ENCODE peak calls at places on chromosomes 5 and 9, in six cellular contexts. One of them, this sample, is unnamed.

GRCh38 chr5:135608361-135608760 is 29.6 kb upstream of the CXCL14 start:
- DNase-seq in stimulated activated CD4-positive, alpha-beta T cell treated with anti-CD3 and anti-CD28 coated beads, Interleukin-1b, Interleukin-23, amount 100 ng/mL, for 48 hours: no peak
- DNase-seq in heart left ventricle: no peak
- DNase-seq in pancreas: no peak
- DNase-seq in cardiac fibroblast: no peak
- DNase-seq in ovary: no peak
- DNase-seq in this sample: no peak

GRCh38 chr5:154308457-154309360 is 118.2 kb downstream of the GALNT10 start:
- DNase-seq in stimulated activated CD4-positive, alpha-beta T cell treated with anti-CD3 and anti-CD28 coated beads, Interleukin-1b, Interleukin-23, amount 100 ng/mL, for 48 hours: no peak
- DNase-seq in heart left ventricle: no peak
- DNase-seq in pancreas: no peak
- DNase-seq in cardiac fibroblast: peak
- DNase-seq in ovary: no peak
- DNase-seq in this sample: no peak

GRCh38 chr5:116044073-116044472 is 11.8 kb downstream of the ARL14EPL start:
- DNase-seq in stimulated activated CD4-positive, alpha-beta T cell treated with anti-CD3 and anti-CD28 coated beads, Interleukin-1b, Interleukin-23, amount 100 ng/mL, for 48 hours: no peak
- DNase-seq in heart left ventricle: no peak
- DNase-seq in pancreas: no peak
- DNase-seq in cardiac fibroblast: no peak
- DNase-seq in ovary: no peak
- DNase-seq in this sample: no peak

GRCh38 chr5:995318-995717 is 13.3 kb upstream of the NKD2 start:
- DNase-seq in stimulated activated CD4-positive, alpha-beta T cell treated with anti-CD3 and anti-CD28 coated beads, Interleukin-1b, Interleukin-23, amount 100 ng/mL, for 48 hours: no peak
- DNase-seq in heart left ventricle: no peak
- DNase-seq in pancreas: no peak
- DNase-seq in cardiac fibroblast: no peak
- DNase-seq in ovary: no peak
- DNase-seq in this sample: no peak

GRCh38 chr9:104025109-104025508 is 69.0 kb upstream of the SMC2 start:
- DNase-seq in stimulated activated CD4-positive, alpha-beta T cell treated with anti-CD3 and anti-CD28 coated beads, Interleukin-1b, Interleukin-23, amount 100 ng/mL, for 48 hours: no peak
- DNase-seq in heart left ventricle: no peak
- DNase-seq in pancreas: no peak
- DNase-seq in cardiac fibroblast: peak
- DNase-seq in ovary: no peak
- DNase-seq in this sample: no peak

GRCh38 chr9:84969736-84970135 is 300.2 kb downstream of the NTRK2 start:
- DNase-seq in stimulated activated CD4-positive, alpha-beta T cell treated with anti-CD3 and anti-CD28 coated beads, Interleukin-1b, Interleukin-23, amount 100 ng/mL, for 48 hours: no peak
- DNase-seq in heart left ventricle: no peak
- DNase-seq in pancreas: no peak
- DNase-seq in cardiac fibroblast: no peak
- DNase-seq in ovary: no peak
- DNase-seq in this sample: no peak

GRCh38 chr9:112719292-112719691 is 1.4 kb upstream of the INIP start:
- DNase-seq in stimulated activated CD4-positive, alpha-beta T cell treated with anti-CD3 and anti-CD28 coated beads, Interleukin-1b, Interleukin-23, amount 100 ng/mL, for 48 hours: no peak
- DNase-seq in heart left ventricle: no peak
- DNase-seq in pancreas: no peak
- DNase-seq in cardiac fibroblast: peak
- DNase-seq in ovary: no peak
- DNase-seq in this sample: no peak

GRCh38 chr5:159682623-159683022 is 233.7 kb upstream of the ADRA1B start:
- DNase-seq in stimulated activated CD4-positive, alpha-beta T cell treated with anti-CD3 and anti-CD28 coated beads, Interleukin-1b, Interleukin-23, amount 100 ng/mL, for 48 hours: no peak
- DNase-seq in heart left ventricle: no peak
- DNase-seq in pancreas: no peak
- DNase-seq in cardiac fibroblast: peak
- DNase-seq in ovary: no peak
- DNase-seq in this sample: no peak

GRCh38 chr9:14797442-14797841 is 74.9 kb upstream of the CER1 start:
- DNase-seq in stimulated activated CD4-positive, alpha-beta T cell treated with anti-CD3 and anti-CD28 coated beads, Interleukin-1b, Interleukin-23, amount 100 ng/mL, for 48 hours: no peak
- DNase-seq in heart left ventricle: no peak
- DNase-seq in pancreas: no peak
- DNase-seq in cardiac fibroblast: peak
- DNase-seq in ovary: no peak
- DNase-seq in this sample: no peak

GRCh38 chr9:114634387-114634786 is 23.2 kb downstream of the TEX53 start:
- DNase-seq in stimulated activated CD4-positive, alpha-beta T cell treated with anti-CD3 and anti-CD28 coated beads, Interleukin-1b, Interleukin-23, amount 100 ng/mL, for 48 hours: no peak
- DNase-seq in heart left ventricle: no peak
- DNase-seq in pancreas: no peak
- DNase-seq in cardiac fibroblast: no peak
- DNase-seq in ovary: no peak
- DNase-seq in this sample: no peak

GRCh38 chr5:154189256-154189818 is 1.2 kb upstream of the GALNT10 start:
- DNase-seq in stimulated activated CD4-positive, alpha-beta T cell treated with anti-CD3 and anti-CD28 coated beads, Interleukin-1b, Interleukin-23, amount 100 ng/mL, for 48 hours: no peak
- DNase-seq in heart left ventricle: peak
- DNase-seq in pancreas: no peak
- DNase-seq in cardiac fibroblast: no peak
- DNase-seq in ovary: peak
- DNase-seq in this sample: no peak

GRCh38 chr9:89179535-89179919 is 909 bp upstream of the SHC3 start:
- DNase-seq in stimulated activated CD4-positive, alpha-beta T cell treated with anti-CD3 and anti-CD28 coated beads, Interleukin-1b, Interleukin-23, amount 100 ng/mL, for 48 hours: no peak
- DNase-seq in heart left ventricle: no peak
- DNase-seq in pancreas: no peak
- DNase-seq in cardiac fibroblast: peak
- DNase-seq in ovary: no peak
- DNase-seq in this sample: peak

GRCh38 chr5:54176066-54176835 is 134.1 kb downstream of the ARL15 start:
- DNase-seq in stimulated activated CD4-positive, alpha-beta T cell treated with anti-CD3 and anti-CD28 coated beads, Interleukin-1b, Interleukin-23, amount 100 ng/mL, for 48 hours: no peak
- DNase-seq in heart left ventricle: no peak
- DNase-seq in pancreas: no peak
- DNase-seq in cardiac fibroblast: no peak
- DNase-seq in ovary: no peak
- DNase-seq in this sample: no peak

GRCh38 chr5:84248013-84248412 is 136.7 kb downstream of the EDIL3 start:
- DNase-seq in stimulated activated CD4-positive, alpha-beta T cell treated with anti-CD3 and anti-CD28 coated beads, Interleukin-1b, Interleukin-23, amount 100 ng/mL, for 48 hours: no peak
- DNase-seq in heart left ventricle: no peak
- DNase-seq in pancreas: no peak
- DNase-seq in cardiac fibroblast: no peak
- DNase-seq in ovary: no peak
- DNase-seq in this sample: no peak

GRCh38 chr5:171475551-171476035 is 56.1 kb downstream of the FGF18 start:
- DNase-seq in stimulated activated CD4-positive, alpha-beta T cell treated with anti-CD3 and anti-CD28 coated beads, Interleukin-1b, Interleukin-23, amount 100 ng/mL, for 48 hours: no peak
- DNase-seq in heart left ventricle: no peak
- DNase-seq in pancreas: no peak
- DNase-seq in cardiac fibroblast: no peak
- DNase-seq in ovary: no peak
- DNase-seq in this sample: no peak

GRCh38 chr5:163727028-163727427 is 221.6 kb downstream of the MAT2B start:
- DNase-seq in stimulated activated CD4-positive, alpha-beta T cell treated with anti-CD3 and anti-CD28 coated beads, Interleukin-1b, Interleukin-23, amount 100 ng/mL, for 48 hours: no peak
- DNase-seq in heart left ventricle: no peak
- DNase-seq in pancreas: no peak
- DNase-seq in cardiac fibroblast: no peak
- DNase-seq in ovary: no peak
- DNase-seq in this sample: peak

GRCh38 chr5:125006011-125006685 is 259.7 kb upstream of the ZNF608 start:
- DNase-seq in stimulated activated CD4-positive, alpha-beta T cell treated with anti-CD3 and anti-CD28 coated beads, Interleukin-1b, Interleukin-23, amount 100 ng/mL, for 48 hours: no peak
- DNase-seq in heart left ventricle: no peak
- DNase-seq in pancreas: no peak
- DNase-seq in cardiac fibroblast: no peak
- DNase-seq in ovary: no peak
- DNase-seq in this sample: peak

GRCh38 chr9:81071108-81071507 is 618.2 kb downstream of the TLE1 start:
- DNase-seq in stimulated activated CD4-positive, alpha-beta T cell treated with anti-CD3 and anti-CD28 coated beads, Interleukin-1b, Interleukin-23, amount 100 ng/mL, for 48 hours: no peak
- DNase-seq in heart left ventricle: no peak
- DNase-seq in pancreas: no peak
- DNase-seq in cardiac fibroblast: no peak
- DNase-seq in ovary: no peak
- DNase-seq in this sample: no peak

GRCh38 chr5:43874772-43875171 is 271.8 kb downstream of the NNT start:
- DNase-seq in stimulated activated CD4-positive, alpha-beta T cell treated with anti-CD3 and anti-CD28 coated beads, Interleukin-1b, Interleukin-23, amount 100 ng/mL, for 48 hours: no peak
- DNase-seq in heart left ventricle: no peak
- DNase-seq in pancreas: no peak
- DNase-seq in cardiac fibroblast: peak
- DNase-seq in ovary: no peak
- DNase-seq in this sample: no peak

GRCh38 chr5:137565450-137565849 is 66.3 kb upstream of the SPOCK1 start:
- DNase-seq in stimulated activated CD4-positive, alpha-beta T cell treated with anti-CD3 and anti-CD28 coated beads, Interleukin-1b, Interleukin-23, amount 100 ng/mL, for 48 hours: no peak
- DNase-seq in heart left ventricle: no peak
- DNase-seq in pancreas: no peak
- DNase-seq in cardiac fibroblast: peak
- DNase-seq in ovary: no peak
- DNase-seq in this sample: no peak

GRCh38 chr5:93576015-93576414 is 5.0 kb downstream of the NR2F1-AS1 start:
- DNase-seq in stimulated activated CD4-positive, alpha-beta T cell treated with anti-CD3 and anti-CD28 coated beads, Interleukin-1b, Interleukin-23, amount 100 ng/mL, for 48 hours: no peak
- DNase-seq in heart left ventricle: no peak
- DNase-seq in pancreas: no peak
- DNase-seq in cardiac fibroblast: no peak
- DNase-seq in ovary: no peak
- DNase-seq in this sample: no peak

GRCh38 chr5:95995947-95996489 is 34.4 kb upstream of the ELL2 start:
- DNase-seq in stimulated activated CD4-positive, alpha-beta T cell treated with anti-CD3 and anti-CD28 coated beads, Interleukin-1b, Interleukin-23, amount 100 ng/mL, for 48 hours: no peak
- DNase-seq in heart left ventricle: no peak
- DNase-seq in pancreas: no peak
- DNase-seq in cardiac fibroblast: no peak
- DNase-seq in ovary: no peak
- DNase-seq in this sample: no peak

GRCh38 chr5:147669113-147669869 is 113.2 kb downstream of the JAKMIP2 start:
- DNase-seq in stimulated activated CD4-positive, alpha-beta T cell treated with anti-CD3 and anti-CD28 coated beads, Interleukin-1b, Interleukin-23, amount 100 ng/mL, for 48 hours: no peak
- DNase-seq in heart left ventricle: no peak
- DNase-seq in pancreas: no peak
- DNase-seq in cardiac fibroblast: no peak
- DNase-seq in ovary: no peak
- DNase-seq in this sample: no peak